ENCODE peak calls at places on chromosome 2, in seven cellular contexts. U is GM23248, W is HCT116, M is PC-3, H is SK-N-SH, P is MM.1S, A is GM23338. D is an unnamed sample.

GRCh38 chr2:177072069-177072468 is 140.5 kb upstream of the HNRNPA3 start:
- DNase-seq in U (peak; percentile 29), W (no peak), M (no peak), H (no peak), P (no peak), A (no peak), D (no peak)

GRCh38 chr2:121721926-121722325 is 14.7 kb downstream of the NIFK start:
- DNase-seq in U (peak; percentile 95), W (no peak), M (peak; percentile 80), H (no peak), P (no peak), A (no peak), D (no peak)

GRCh38 chr2:77434880-77435279 is 87.3 kb downstream of the LRRTM4 start:
- DNase-seq in U (no peak), W (no peak), M (no peak), H (no peak), P (no peak), A (peak; percentile 26), D (no peak)

GRCh38 chr2:25068193-25068592 is 26.3 kb downstream of the EFR3B start:
- DNase-seq in U (no peak), W (no peak), M (no peak), H (peak; percentile 39), P (no peak), A (no peak), D (no peak)

GRCh38 chr2:191231995-191232394 is 13.2 kb upstream of the MYO1B start:
- DNase-seq in U (peak; percentile 73), W (no peak), M (no peak), H (no peak), P (no peak), A (peak; percentile 64), D (no peak)

GRCh38 chr2:234995332-234996007 is 43.7 kb downstream of the SH3BP4 start:
- DNase-seq in U (no peak), W (no peak), M (no peak), H (no peak), P (no peak), A (no peak), D (no peak)

GRCh38 chr2:182784777-182785176 is 68.7 kb downstream of the DNAJC10 start:
- DNase-seq in U (peak; percentile 48), W (peak; percentile 28), M (peak; percentile 61), H (peak; percentile 37), P (peak; percentile 24), A (peak; percentile 64), D (peak; percentile 57)

GRCh38 chr2:126717928-126718327 is 62.0 kb downstream of the GYPC start:
- DNase-seq in U (no peak), W (no peak), M (no peak), H (no peak), P (no peak), A (no peak), D (no peak)

GRCh38 chr2:83594841-83595720 is 864.0 kb downstream of the SUCLG1 start:
- DNase-seq in U (peak; percentile 77), W (no peak), M (no peak), H (no peak), P (no peak), A (no peak), D (no peak)

GRCh38 chr2:182890773-182891381 is 24.4 kb upstream of the FRZB start:
- DNase-seq in U (no peak), W (no peak), M (no peak), H (no peak), P (no peak), A (no peak), D (no peak)

GRCh38 chr2:31081497-31081896 is 56.7 kb downstream of the GALNT14 start:
- DNase-seq in U (no peak), W (no peak), M (peak; percentile 64), H (no peak), P (no peak), A (no peak), D (no peak)

GRCh38 chr2:40043191-40043590 is 264.1 kb upstream of the THUMPD2 start:
- DNase-seq in U (peak; percentile 62), W (no peak), M (no peak), H (no peak), P (no peak), A (no peak), D (no peak)

GRCh38 chr2:203683932-203684556 is 22.4 kb upstream of the CD28 start:
- DNase-seq in U (peak; percentile 95), W (no peak), M (peak; percentile 61), H (no peak), P (peak; percentile 85), A (no peak), D (no peak)

GRCh38 chr2:171293661-171294060 is 133.0 kb upstream of the TLK1 start:
- DNase-seq in U (no peak), W (no peak), M (peak; percentile 10), H (no peak), P (no peak), A (no peak), D (no peak)

GRCh38 chr2:64858541-64859031 is 130.6 kb upstream of the SLC1A4 start:
- DNase-seq in U (peak; percentile 52), W (no peak), M (no peak), H (no peak), P (no peak), A (no peak), D (peak; percentile 47)

GRCh38 chr2:26530696-26531095 is 52.8 kb upstream of the OTOF start:
- DNase-seq in U (peak; percentile 70), W (no peak), M (no peak), H (no peak), P (no peak), A (no peak), D (no peak)

GRCh38 chr2:149989447-149990063 is 402.0 kb upstream of the MMADHC start:
- DNase-seq in U (peak; percentile 62), W (no peak), M (peak; percentile 97), H (no peak), P (no peak), A (no peak), D (no peak)

GRCh38 chr2:231663458-231664290 is 44.7 kb upstream of the PTMA start:
- DNase-seq in U (no peak), W (no peak), M (no peak), H (no peak), P (no peak), A (no peak), D (peak; percentile 27)
- H3K4me2 ChIP-seq in U (no peak overlapping the region), W (no peak overlapping the region), M (no peak overlapping the region), H (no peak overlapping the region), P (no peak overlapping the region), A (no peak overlapping the region), D (peak overlapping the region; percentile 86)

GRCh38 chr2:161161074-161161577 is 898 bp downstream of the TANK start:
- DNase-seq in U (peak; percentile 37), W (no peak), M (no peak), H (no peak), P (peak; percentile 34), A (peak; percentile 6), D (peak; percentile 63)

GRCh38 chr2:161163438-161163837 is 3.2 kb downstream of the TANK start:
- DNase-seq in U (no peak), W (no peak), M (no peak), H (no peak), P (peak; percentile 17), A (no peak), D (no peak)

GRCh38 chr2:161160226-161161073 is at the start of gene TANK:
- DNase-seq in U (peak; percentile 98), W (peak; percentile 92), M (peak; percentile 92), H (peak; percentile 94), P (peak; percentile 95), A (peak; percentile 97), D (peak; percentile 97)

GRCh38 chr2:161158882-161159281 is 1.3 kb upstream of the TANK start:
- DNase-seq in U (no peak), W (no peak), M (no peak), H (no peak), P (no peak), A (no peak), D (no peak)

DNA sequence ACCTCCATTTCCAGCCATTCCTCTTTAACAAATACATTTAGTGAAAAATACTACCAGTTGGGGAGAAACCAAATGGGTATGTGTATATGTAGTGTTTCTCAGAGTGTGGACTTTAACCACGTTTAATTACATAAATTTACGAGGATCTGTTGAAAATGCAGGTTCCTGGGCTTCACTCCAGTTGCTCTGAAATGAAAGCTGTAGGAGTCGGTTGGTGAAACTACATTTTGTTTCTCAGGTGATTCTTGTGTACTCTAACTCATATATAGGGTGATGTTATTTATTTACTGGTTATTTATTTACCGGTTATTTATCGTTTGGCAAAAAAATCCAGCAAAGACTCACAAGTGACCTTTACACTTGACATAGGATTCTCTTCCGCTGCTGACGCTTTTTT is 401 bp upstream of the TANK start:
- DNase-seq in U (no peak), W (no peak), M (no peak), H (no peak), P (no peak), A (no peak), D (no peak)
- H4K20me1 ChIP-seq in U (no peaks in the 10 kb centered on the region), W (no peaks in the 10 kb centered on the region), M (peaks cover 11% of the 10 kb centered on the region), H (no peaks in the 10 kb centered on the region), P (no peaks in the 10 kb centered on the region), A (no peaks in the 10 kb centered on the region), D (peaks cover 6% of the 10 kb centered on the region)

GRCh38 chr2:178704876-178705275 is 102.3 kb downstream of the TTN start:
- DNase-seq in U (no peak), W (no peak), M (no peak), H (no peak), P (no peak), A (no peak), D (no peak)

GRCh38 chr2:178700922-178701342 is 106.3 kb downstream of the TTN start:
- DNase-seq in U (peak; percentile 55), W (peak; percentile 15), M (peak; percentile 62), H (peak; percentile 30), P (peak; percentile 48), A (peak; percentile 77), D (peak; percentile 36)
- TF ChIP-seq EZH2phosphoT487 in U (no peak), W (no peak), M (no peak), H (no peak), P (no peak), A (no peak), D (no peak)

DNA sequence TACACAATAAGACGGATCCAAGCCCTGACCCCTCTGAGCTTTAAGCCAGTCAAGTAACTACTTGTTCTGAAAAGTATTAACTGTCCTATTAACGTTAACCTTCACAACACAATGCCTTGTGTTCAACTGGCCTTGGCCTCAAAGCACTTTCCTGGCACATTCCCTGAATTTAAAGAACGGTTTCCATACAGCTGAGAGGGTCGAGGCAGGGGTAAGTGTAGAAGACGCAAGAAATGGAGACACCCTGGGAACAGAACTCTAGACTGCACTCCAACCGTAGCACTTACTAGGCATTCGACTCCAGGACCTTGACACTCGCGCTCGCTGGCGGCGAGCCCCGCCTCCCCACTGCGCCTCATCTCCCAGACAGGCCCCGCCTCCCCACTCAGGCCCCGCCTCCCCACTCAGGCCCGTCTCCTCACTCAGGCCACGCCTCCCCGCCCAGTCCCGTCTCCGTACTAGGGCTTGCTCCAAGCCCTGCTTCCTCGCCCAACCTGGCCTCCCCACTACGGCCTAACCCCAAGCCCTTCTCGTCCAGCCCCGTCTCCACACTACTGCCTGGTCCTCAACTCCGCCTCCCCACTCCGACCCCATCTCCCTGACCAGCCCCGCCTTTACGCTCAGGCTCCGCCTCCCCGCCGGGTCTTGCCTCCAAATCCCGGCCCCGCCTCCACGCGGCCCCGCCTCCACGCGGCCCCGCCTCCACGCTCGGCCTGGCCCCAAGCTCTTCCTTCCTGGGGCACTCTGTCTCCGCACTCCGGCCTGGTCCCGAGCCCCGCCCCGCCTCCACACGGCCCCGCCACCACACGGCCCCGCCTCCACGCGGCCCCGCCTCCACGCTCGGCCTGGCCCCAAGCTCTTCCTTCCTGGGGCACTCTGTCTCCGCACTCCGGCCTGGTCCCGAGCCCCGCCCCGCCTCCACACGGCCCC is 887 bp upstream of the TMEM87B start:
- DNase-seq in U (peak; percentile 97), W (peak; percentile 75), M (peak; percentile 88), H (peak; percentile 92), P (peak; percentile 93), A (peak; percentile 96), D (peak; percentile 93)
- H3K4me2 ChIP-seq in U (peak overlapping the region; percentile 92), W (peak overlapping the region; percentile 97), M (peak overlapping the region; percentile 82), H (peak overlapping the region; percentile 81), P (peak overlapping the region; percentile 93), A (peak overlapping the region; percentile 98), D (peak overlapping the region; percentile 67)